ENCODE peak calls at places on chromosome 16, in nine cellular contexts. One of them, this sample, is unnamed.

GRCh38 chr16:25198021-25198420 is 18.7 kb upstream of the AQP8 start:
- DNase-seq in astrocyte of the cerebellum: no peak
- DNase-seq in H9: no peak
- DNase-seq in uterus: no peak
- DNase-seq in GM20000: no peak
- DNase-seq in stomach: no peak
- DNase-seq in progenitor cell of endocrine pancreas: no peak
- DNase-seq in AG10803: no peak
- DNase-seq in foreskin fibroblast: peak
- DNase-seq in this sample: no peak

GRCh38 chr16:53220585-53220984 is 165.8 kb downstream of the CHD9 start:
- DNase-seq in AG10803: peak
- DNase-seq in foreskin fibroblast: peak
- DNase-seq in H9: no peak
- DNase-seq in GM20000: no peak
- DNase-seq in uterus: no peak
- DNase-seq in progenitor cell of endocrine pancreas: no peak
- DNase-seq in stomach: no peak
- DNase-seq in astrocyte of the cerebellum: no peak
- DNase-seq in this sample: no peak

GRCh38 chr16:27432600-27432957 is 30.6 kb downstream of the IL21R start:
- DNase-seq in H9: peak
- DNase-seq in GM20000: no peak
- DNase-seq in foreskin fibroblast: peak
- DNase-seq in stomach: no peak
- DNase-seq in progenitor cell of endocrine pancreas: peak
- DNase-seq in astrocyte of the cerebellum: no peak
- DNase-seq in uterus: no peak
- DNase-seq in AG10803: peak
- DNase-seq in this sample: peak

GRCh38 chr16:53754938-53755910 is 51.3 kb downstream of the FTO start:
- DNase-seq in foreskin fibroblast: peak
- DNase-seq in astrocyte of the cerebellum: no peak
- DNase-seq in AG10803: peak
- DNase-seq in GM20000: no peak
- DNase-seq in uterus: peak
- DNase-seq in stomach: peak
- DNase-seq in H9: no peak
- DNase-seq in progenitor cell of endocrine pancreas: no peak
- DNase-seq in this sample: peak

GRCh38 chr16:20868890-20869289 is 31.3 kb downstream of the DCUN1D3 start:
- DNase-seq in progenitor cell of endocrine pancreas: no peak
- DNase-seq in AG10803: peak
- DNase-seq in H9: no peak
- DNase-seq in stomach: peak
- DNase-seq in GM20000: no peak
- DNase-seq in foreskin fibroblast: peak
- DNase-seq in uterus: peak
- DNase-seq in astrocyte of the cerebellum: peak
- DNase-seq in this sample: peak

GRCh38 chr16:4535627-4536108 is 2.9 kb downstream of the CDIP1 start:
- DNase-seq in AG10803: no peak
- DNase-seq in astrocyte of the cerebellum: no peak
- DNase-seq in GM20000: no peak
- DNase-seq in H9: no peak
- DNase-seq in foreskin fibroblast: no peak
- DNase-seq in stomach: no peak
- DNase-seq in progenitor cell of endocrine pancreas: no peak
- DNase-seq in uterus: no peak
- DNase-seq in this sample: no peak

GRCh38 chr16:67128417-67128816 is 18.7 kb downstream of the PHAF1 start:
- DNase-seq in uterus: no peak
- DNase-seq in foreskin fibroblast: no peak
- DNase-seq in H9: no peak
- DNase-seq in astrocyte of the cerebellum: no peak
- DNase-seq in progenitor cell of endocrine pancreas: no peak
- DNase-seq in AG10803: no peak
- DNase-seq in GM20000: no peak
- DNase-seq in stomach: no peak
- DNase-seq in this sample: no peak

GRCh38 chr16:12917246-12917645 is 15.8 kb downstream of the SHISA9 start:
- DNase-seq in foreskin fibroblast: no peak
- DNase-seq in progenitor cell of endocrine pancreas: no peak
- DNase-seq in H9: no peak
- DNase-seq in AG10803: no peak
- DNase-seq in uterus: no peak
- DNase-seq in stomach: no peak
- DNase-seq in GM20000: no peak
- DNase-seq in astrocyte of the cerebellum: peak
- DNase-seq in this sample: no peak

GRCh38 chr16:21277045-21277926 is 804 bp downstream of the CRYM start:
- DNase-seq in GM20000: no peak
- DNase-seq in uterus: no peak
- DNase-seq in AG10803: no peak
- DNase-seq in progenitor cell of endocrine pancreas: no peak
- DNase-seq in stomach: no peak
- DNase-seq in foreskin fibroblast: no peak
- DNase-seq in astrocyte of the cerebellum: no peak
- DNase-seq in H9: no peak
- DNase-seq in this sample: no peak

GRCh38 chr16:21568502-21569189 is 30.7 kb upstream of the METTL9 start:
- DNase-seq in foreskin fibroblast: no peak
- DNase-seq in uterus: peak
- DNase-seq in AG10803: no peak
- DNase-seq in GM20000: no peak
- DNase-seq in H9: no peak
- DNase-seq in stomach: peak
- DNase-seq in astrocyte of the cerebellum: no peak
- DNase-seq in progenitor cell of endocrine pancreas: no peak
- DNase-seq in this sample: no peak

GRCh38 chr16:87880117-87880696 is 10.9 kb upstream of the SLC7A5 start:
- DNase-seq in astrocyte of the cerebellum: no peak
- DNase-seq in uterus: no peak
- DNase-seq in GM20000: no peak
- DNase-seq in H9: no peak
- DNase-seq in foreskin fibroblast: no peak
- DNase-seq in progenitor cell of endocrine pancreas: no peak
- DNase-seq in AG10803: no peak
- DNase-seq in stomach: no peak
- DNase-seq in this sample: no peak

GRCh38 chr16:87881327-87882200 is 12.3 kb upstream of the SLC7A5 start:
- DNase-seq in astrocyte of the cerebellum: no peak
- DNase-seq in progenitor cell of endocrine pancreas: no peak
- DNase-seq in GM20000: no peak
- DNase-seq in H9: no peak
- DNase-seq in uterus: no peak
- DNase-seq in foreskin fibroblast: no peak
- DNase-seq in AG10803: no peak
- DNase-seq in stomach: no peak
- DNase-seq in this sample: no peak

GRCh38 chr16:87878704-87879103 is 9.4 kb upstream of the SLC7A5 start:
- DNase-seq in GM20000: no peak
- DNase-seq in H9: no peak
- DNase-seq in foreskin fibroblast: no peak
- DNase-seq in stomach: no peak
- DNase-seq in progenitor cell of endocrine pancreas: no peak
- DNase-seq in astrocyte of the cerebellum: no peak
- DNase-seq in AG10803: no peak
- DNase-seq in uterus: no peak
- DNase-seq in this sample: no peak

GRCh38 chr16:87874639-87875472 is 5.5 kb upstream of the SLC7A5 start:
- DNase-seq in astrocyte of the cerebellum: no peak
- DNase-seq in AG10803: no peak
- DNase-seq in GM20000: peak
- DNase-seq in stomach: no peak
- DNase-seq in uterus: no peak
- DNase-seq in foreskin fibroblast: no peak
- DNase-seq in H9: peak
- DNase-seq in progenitor cell of endocrine pancreas: no peak
- DNase-seq in this sample: no peak

GRCh38 chr16:87877942-87878507 is 8.7 kb upstream of the SLC7A5 start:
- DNase-seq in AG10803: no peak
- DNase-seq in progenitor cell of endocrine pancreas: no peak
- DNase-seq in foreskin fibroblast: no peak
- DNase-seq in H9: no peak
- DNase-seq in stomach: no peak
- DNase-seq in astrocyte of the cerebellum: no peak
- DNase-seq in GM20000: peak
- DNase-seq in uterus: no peak
- DNase-seq in this sample: no peak
- TF ChIP-seq CTCF in AG10803: peak
- TF ChIP-seq CTCF in progenitor cell of endocrine pancreas: peak
- TF ChIP-seq CTCF in foreskin fibroblast: peak
- TF ChIP-seq CTCF in H9: peak
- TF ChIP-seq CTCF in stomach: no peak
- TF ChIP-seq CTCF in astrocyte of the cerebellum: peak
- TF ChIP-seq CTCF in GM20000: no peak
- TF ChIP-seq CTCF in uterus: no peak
- TF ChIP-seq CTCF in this sample: no peak

DNA sequence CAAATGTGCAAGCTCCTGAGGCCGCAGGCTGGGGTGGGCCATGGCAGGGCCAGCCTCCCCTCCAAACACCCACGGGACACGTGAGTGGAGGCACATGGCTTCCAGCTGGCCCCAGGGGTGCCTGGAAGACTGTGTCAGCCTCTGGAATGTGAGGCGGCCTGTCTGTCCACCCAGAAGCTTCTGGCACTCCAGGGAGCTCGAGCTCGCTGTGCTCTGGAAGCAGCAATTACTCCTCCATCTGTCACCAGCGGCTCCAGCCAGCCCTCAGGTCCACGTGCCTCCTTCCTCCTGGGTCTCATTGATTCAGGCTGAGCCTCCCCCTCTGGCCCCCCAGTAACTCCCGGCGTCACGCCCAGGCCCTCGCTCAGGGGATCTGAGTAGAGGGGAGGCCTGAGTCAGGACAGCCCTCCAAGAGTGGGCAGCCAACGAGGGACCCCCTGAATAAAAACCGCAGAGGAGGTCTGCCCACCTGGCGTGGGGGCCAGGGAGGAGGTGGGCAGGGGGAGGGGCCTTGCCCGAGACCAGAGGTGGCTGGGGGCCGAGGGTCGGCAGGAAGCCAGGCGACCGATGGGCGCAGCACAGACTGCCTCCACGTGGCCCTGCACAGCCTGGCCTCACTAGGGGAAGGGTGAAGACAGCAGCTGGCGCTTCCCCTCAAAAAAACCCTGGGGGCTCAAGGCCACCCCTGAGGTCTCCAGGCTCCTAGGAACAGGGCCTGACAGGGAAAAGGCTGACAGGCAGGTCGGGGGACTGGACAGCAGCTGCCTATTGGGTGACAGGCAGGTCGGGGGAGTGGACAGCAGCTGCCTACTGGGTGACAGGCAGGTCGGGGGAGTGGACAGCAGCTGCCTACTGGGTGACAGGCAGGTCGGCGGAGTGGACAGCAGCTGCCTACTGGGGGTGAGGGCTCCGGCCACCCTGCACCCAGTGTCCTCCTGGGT is 11.9 kb downstream of the PIEZO1 start:
- DNase-seq in uterus: peak
- DNase-seq in foreskin fibroblast: peak
- DNase-seq in astrocyte of the cerebellum: peak
- DNase-seq in AG10803: peak
- DNase-seq in progenitor cell of endocrine pancreas: no peak
- DNase-seq in stomach: no peak
- DNase-seq in GM20000: no peak
- DNase-seq in H9: no peak
- DNase-seq in this sample: no peak
- TF ChIP-seq CTCF in uterus: no peak
- TF ChIP-seq CTCF in foreskin fibroblast: no peak
- TF ChIP-seq CTCF in astrocyte of the cerebellum: no peak
- TF ChIP-seq CTCF in AG10803: no peak
- TF ChIP-seq CTCF in progenitor cell of endocrine pancreas: no peak
- TF ChIP-seq CTCF in stomach: no peak
- TF ChIP-seq CTCF in GM20000: no peak
- TF ChIP-seq CTCF in H9: no peak
- TF ChIP-seq CTCF in this sample: no peak

DNA sequence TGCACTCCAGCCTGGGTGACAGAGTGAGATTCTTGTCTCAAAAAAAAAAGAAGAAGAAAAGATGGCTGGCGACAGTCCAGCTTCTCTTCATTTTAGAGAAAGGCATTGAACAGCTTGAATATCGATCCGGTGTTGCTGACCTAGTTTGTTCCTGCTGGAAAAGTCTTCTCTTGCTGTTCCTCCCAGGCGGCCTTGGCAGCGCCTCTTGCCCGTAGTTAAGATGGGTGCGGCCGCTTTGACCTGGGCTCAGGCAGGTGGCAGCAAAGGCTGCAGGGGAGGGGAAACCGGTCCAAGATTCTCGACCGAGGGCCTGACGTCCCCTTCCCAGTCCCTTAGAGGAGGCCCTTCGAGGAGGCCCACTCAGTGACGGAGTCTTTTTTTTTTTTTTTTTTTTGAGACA is 3.8 kb upstream of the ZNF764 start:
- DNase-seq in progenitor cell of endocrine pancreas: no peak
- DNase-seq in GM20000: no peak
- DNase-seq in uterus: no peak
- DNase-seq in foreskin fibroblast: no peak
- DNase-seq in stomach: no peak
- DNase-seq in AG10803: no peak
- DNase-seq in H9: no peak
- DNase-seq in astrocyte of the cerebellum: no peak
- DNase-seq in this sample: no peak
- TF ChIP-seq CTCF in progenitor cell of endocrine pancreas: no peak
- TF ChIP-seq CTCF in GM20000: no peak
- TF ChIP-seq CTCF in uterus: no peak
- TF ChIP-seq CTCF in foreskin fibroblast: no peak
- TF ChIP-seq CTCF in stomach: no peak
- TF ChIP-seq CTCF in AG10803: no peak
- TF ChIP-seq CTCF in H9: no peak
- TF ChIP-seq CTCF in astrocyte of the cerebellum: no peak
- TF ChIP-seq CTCF in this sample: no peak

DNA sequence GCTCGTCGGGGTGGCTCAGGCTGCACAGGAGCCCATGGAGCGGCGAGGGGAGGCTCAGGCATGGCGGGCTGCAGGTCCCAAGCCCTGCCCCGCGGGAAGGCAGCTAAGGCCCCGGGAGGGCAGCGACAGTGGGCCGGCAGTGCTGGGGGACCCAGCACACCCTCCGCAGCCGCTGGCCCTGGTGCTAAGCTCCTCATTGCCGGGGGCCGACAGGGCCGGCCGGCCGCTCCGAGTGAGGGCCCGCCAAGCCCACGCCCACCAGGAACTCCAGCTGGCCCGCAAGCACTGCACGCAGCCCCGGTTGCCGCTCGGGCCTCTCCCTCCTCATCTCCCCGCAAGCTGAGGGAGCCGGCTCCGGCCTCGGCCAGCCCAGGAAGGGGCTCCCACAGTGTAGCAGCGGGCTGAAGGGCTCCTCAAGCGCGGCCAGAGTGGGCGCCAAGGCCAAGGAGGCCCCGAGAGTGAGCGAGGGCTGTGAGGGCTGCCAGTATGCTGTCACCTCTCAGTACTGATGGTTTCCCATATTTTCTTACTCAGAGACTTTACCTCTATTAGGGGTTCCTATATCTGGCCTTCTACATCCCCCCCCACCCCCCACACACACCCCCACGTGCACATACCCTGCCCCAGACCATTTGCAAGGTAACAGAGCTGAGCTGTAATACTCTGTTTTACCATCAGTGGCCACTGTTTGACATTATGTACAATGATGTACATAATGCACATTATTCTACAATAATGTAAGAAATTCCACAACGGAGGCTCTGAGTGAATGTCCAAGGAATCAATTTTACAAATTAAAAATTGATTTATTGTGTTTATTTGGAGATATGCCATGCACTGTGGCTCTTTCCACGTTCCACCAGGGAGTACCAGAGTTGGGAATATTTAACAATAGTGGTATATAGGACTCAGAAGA is 3.7 kb upstream of the VAT1L start:
- DNase-seq in foreskin fibroblast: no peak
- DNase-seq in GM20000: no peak
- DNase-seq in AG10803: no peak
- DNase-seq in stomach: no peak
- DNase-seq in progenitor cell of endocrine pancreas: no peak
- DNase-seq in astrocyte of the cerebellum: no peak
- DNase-seq in uterus: no peak
- DNase-seq in H9: no peak
- DNase-seq in this sample: no peak
- TF ChIP-seq CTCF in foreskin fibroblast: no peak
- TF ChIP-seq CTCF in GM20000: no peak
- TF ChIP-seq CTCF in AG10803: peak
- TF ChIP-seq CTCF in stomach: no peak
- TF ChIP-seq CTCF in progenitor cell of endocrine pancreas: peak
- TF ChIP-seq CTCF in astrocyte of the cerebellum: no peak
- TF ChIP-seq CTCF in uterus: no peak
- TF ChIP-seq CTCF in H9: peak
- TF ChIP-seq CTCF in this sample: peak